ENCODE peak calls at places on chromosomes 11 and 22, in five cellular contexts. O, G, T, H and V are unnamed samples.

GRCh38 chr11:82865841-82866240 is 34.4 kb downstream of the PRCP start:
- DNase-seq in H (no peak), G (no peak), O (no peak), T (no peak), V (no peak)

GRCh38 chr11:14642453-14642852 is 1.2 kb upstream of the PDE3B start:
- DNase-seq in T (no peak), G (no peak), O (no peak), H (no peak), V (no peak)

GRCh38 chr11:121901853-121902252 is 214.2 kb downstream of the BLID start:
- DNase-seq in O (no peak), T (no peak), G (no peak), H (no peak), V (no peak)

GRCh38 chr11:129435499-129436245 is 60.0 kb downstream of the BARX2 start:
- DNase-seq in O (no peak), H (no peak), G (no peak), T (no peak), V (no peak)

GRCh38 chr11:29161216-29161615 is 855.6 kb downstream of the KCNA4 start:
- DNase-seq in G (no peak), O (no peak), T (no peak), H (no peak), V (no peak)

GRCh38 chr11:85809881-85810280 is 1.1 kb downstream of the SYTL2 start:
- DNase-seq in H (no peak), T (no peak), O (peak), G (no peak), V (peak)

GRCh38 chr11:12248330-12248729 is 129.0 kb upstream of the PARVA start:
- DNase-seq in O (peak), G (no peak), T (peak), H (peak), V (no peak)

GRCh38 chr11:73267122-73267846 is 4.9 kb upstream of the P2RY6 start:
- DNase-seq in G (peak), H (no peak), O (no peak), T (no peak), V (no peak)

GRCh38 chr11:118658372-118659313 is 20.8 kb downstream of the TREH start:
- DNase-seq in G (no peak), O (peak), T (no peak), H (no peak), V (peak)

GRCh38 chr22:44304354-44304753 is 8.4 kb downstream of the SHISAL1 start:
- DNase-seq in H (no peak), T (no peak), G (no peak), O (no peak), V (no peak)